ENCODE peak calls at places on chromosomes 11 and 22, in five cellular contexts. K is K562, L is GM12878, W is upper lobe of left lung, G is HepG2. O is an unnamed sample.

GRCh38 chr11:95450547-95451123 is 219.6 kb upstream of the SESN3 start:
- ATAC-seq in K (peak), G (no peak), L (no peak), W (no peak), O (peak)

GRCh38 chr11:43735931-43736330 is 55.4 kb downstream of the HSD17B12 start:
- ATAC-seq in G (no peak), K (no peak), L (no peak), W (no peak), O (no peak)

GRCh38 chr11:71342116-71342515 is 89.7 kb upstream of the SHANK2 start:
- ATAC-seq in W (peak), L (no peak), G (no peak), K (no peak), O (no peak)

GRCh38 chr11:67392182-67392715 is 463 bp downstream of the RAD9A start:
- ATAC-seq in G (peak), L (peak), W (no peak), K (peak), O (no peak)

GRCh38 chr11:25941353-25941752 is 390.6 kb upstream of the ANO3 start:
- ATAC-seq in K (no peak), L (no peak), G (no peak), W (no peak), O (no peak)

GRCh38 chr11:28835317-28835716 is 727.1 kb downstream of the METTL15 start:
- ATAC-seq in L (no peak), K (no peak), G (no peak), W (no peak), O (no peak)

GRCh38 chr11:83132191-83132590 is 24.7 kb upstream of the PCF11 start:
- ATAC-seq in G (no peak), K (peak), W (no peak), L (no peak), O (no peak)

GRCh38 chr11:128957204-128957482 is 14.5 kb upstream of the TP53AIP1 start:
- ATAC-seq in W (no peak), G (peak), L (no peak), K (no peak), O (no peak)

GRCh38 chr11:114172871-114173444 is 113.4 kb downstream of the ZBTB16 start:
- ATAC-seq in G (no peak), K (no peak), W (no peak), L (no peak), O (no peak)

GRCh38 chr11:112129656-112130055 is 34.2 kb downstream of the IL18 start:
- ATAC-seq in G (no peak), K (no peak), W (no peak), L (no peak), O (peak)

GRCh38 chr22:39240841-39241631 is 3.7 kb downstream of the PDGFB start:
- ATAC-seq in L (no peak), K (peak), G (peak), W (no peak), O (peak)
- TF ChIP-seq POLR2AphosphoS5 in L (no peak), K (no peak), G (peak), W (peak), O (peak)

GRCh38 chr11:65493367-65494176 is 5.3 kb upstream of the MALAT1 start:
- ATAC-seq in L (peak), W (peak), G (no peak), K (peak), O (peak)

GRCh38 chr11:65492637-65493366 is 6.0 kb upstream of the MALAT1 start:
- ATAC-seq in G (no peak), K (peak), W (peak), L (peak), O (peak)

GRCh38 chr11:65492387-65492636 is 6.5 kb upstream of the MALAT1 start:
- ATAC-seq in G (no peak), W (no peak), L (no peak), K (no peak), O (no peak)

GRCh38 chr11:65491163-65491465 is 7.7 kb upstream of the MALAT1 start:
- ATAC-seq in G (no peak), W (no peak), K (no peak), L (no peak), O (no peak)

DNA sequence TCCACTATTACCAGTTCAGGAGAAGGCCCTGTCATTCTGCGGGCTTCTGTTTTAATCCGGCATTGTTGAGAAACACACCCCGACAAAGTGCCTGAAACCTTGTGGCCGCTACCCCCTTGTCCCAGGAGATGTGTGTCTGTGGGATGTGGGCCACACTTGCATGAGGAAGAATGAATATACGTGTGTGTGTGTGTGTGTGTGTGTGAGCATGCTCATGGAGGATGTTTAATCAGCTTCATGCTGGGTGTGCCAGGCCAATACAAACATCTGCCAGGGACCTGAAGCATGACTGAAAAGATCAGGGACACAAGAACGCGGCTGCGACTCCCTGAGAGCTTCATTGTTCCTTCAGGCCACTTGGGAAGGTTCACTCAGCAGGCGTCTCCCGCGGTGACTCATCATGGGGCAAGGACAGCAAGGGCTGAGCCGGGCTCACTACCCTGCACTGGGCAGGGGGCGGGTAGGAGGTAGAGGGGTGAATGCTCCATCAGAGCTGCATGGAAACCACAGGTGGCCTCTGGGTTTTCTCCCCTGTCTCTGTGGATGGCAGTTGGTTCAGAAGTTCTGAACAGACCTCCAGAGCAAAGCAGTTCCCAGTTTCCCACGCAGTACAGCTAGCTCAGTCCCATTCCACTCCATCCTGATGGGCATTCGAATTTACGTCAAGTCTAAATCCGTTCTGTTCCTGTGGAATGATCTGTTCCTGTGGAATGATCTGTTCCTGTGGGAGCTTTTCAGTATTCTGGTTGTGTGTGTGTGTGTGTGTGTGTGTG is 7.0 kb upstream of the MALAT1 start:
- ATAC-seq in L (peak), K (peak), G (peak), W (peak), O (peak)
- TF ChIP-seq EP300 in L (peak), K (no peak), G (no peak), W (no peak), O (peak)

GRCh38 chr11:93572621-93573020 is 29.4 kb upstream of the SMCO4 start:
- ATAC-seq in K (no peak), L (no peak), W (no peak), G (no peak), O (no peak)
- TF ChIP-seq POLR2AphosphoS5 in K (no peak), L (no peak), W (no peak), G (no peak), O (no peak)

GRCh38 chr11:20035701-20036601 is 124.3 kb downstream of the DBX1 start:
- ATAC-seq in W (no peak), G (peak), L (no peak), K (peak), O (peak)
- TF ChIP-seq EP300 in W (no peak), G (peak), L (no peak), K (peak), O (no peak)

DNA sequence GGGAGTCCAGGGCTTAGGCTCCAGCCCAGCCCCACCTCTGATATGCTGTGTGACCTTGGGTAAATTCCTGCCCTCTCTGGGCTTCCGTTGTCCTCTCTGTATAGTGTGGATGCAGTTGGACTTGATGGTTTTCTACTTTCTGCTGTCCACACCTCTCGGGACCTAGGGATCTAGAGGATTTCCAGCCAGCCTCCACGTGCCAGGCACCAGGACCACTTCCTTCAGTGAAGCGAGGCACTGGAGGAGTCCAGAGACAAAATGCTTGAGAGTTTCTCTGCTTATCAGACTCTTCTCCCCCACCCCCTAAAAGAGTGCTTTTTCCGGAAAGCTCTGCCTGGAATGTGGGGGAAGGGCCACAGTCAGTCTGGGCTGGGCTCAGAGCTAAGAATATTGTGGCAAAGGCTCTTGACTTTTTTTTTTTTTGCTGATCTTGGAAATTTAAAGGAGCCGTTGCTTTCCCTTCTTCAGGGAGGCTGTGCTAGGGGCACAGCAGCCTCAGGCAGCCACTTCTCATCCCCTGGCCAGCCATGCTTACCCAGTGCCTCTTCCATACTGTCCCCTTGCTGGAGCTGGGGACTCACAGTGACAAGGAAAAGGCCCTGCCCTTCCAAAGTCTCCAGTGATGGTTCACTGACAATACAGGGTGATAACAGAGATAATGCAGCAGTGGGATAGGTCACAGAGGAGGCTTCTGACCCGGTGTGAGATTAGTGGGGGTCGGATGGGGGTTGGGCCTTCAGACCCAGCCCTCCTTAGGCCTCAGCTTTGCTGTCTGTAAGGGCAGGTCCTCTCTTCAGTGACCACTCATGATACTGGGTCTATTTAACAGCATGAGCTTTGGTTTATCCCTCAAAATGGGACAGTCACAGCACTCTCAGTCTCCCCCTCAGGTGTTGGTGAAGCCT is 2.9 kb upstream of the SERPINH1 start:
- ATAC-seq in K (peak), L (no peak), W (peak), G (no peak), O (no peak)
- TF ChIP-seq POLR2AphosphoS5 in K (no peak), L (no peak), W (peak), G (no peak), O (peak)

GRCh38 chr11:69014084-69014935 is 1.3 kb upstream of the MRGPRF start:
- ATAC-seq in K (no peak), L (no peak), W (peak), G (peak), O (peak)
- TF ChIP-seq EP300 in K (no peak), L (no peak), W (no peak), G (no peak), O (peak)

DNA sequence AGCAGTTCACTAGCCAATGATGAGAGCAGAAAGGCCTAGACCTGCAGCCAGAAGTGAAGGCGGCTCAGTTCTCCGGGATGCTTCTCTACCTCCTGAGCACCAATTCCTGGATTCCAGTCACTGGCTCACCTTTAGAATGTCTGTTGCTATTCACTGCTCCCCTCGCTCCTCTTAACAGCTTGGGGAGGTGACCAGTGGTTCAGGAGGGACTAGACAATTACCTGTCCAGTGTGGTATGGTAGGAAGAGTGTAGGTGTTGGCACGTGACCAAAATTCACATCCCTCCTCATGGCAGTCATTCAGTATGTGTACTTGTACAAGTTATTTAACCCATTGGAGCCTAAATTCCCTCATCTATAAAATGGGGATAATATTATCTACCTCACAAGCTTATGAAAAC is 4.0 kb downstream of the THRSP start:
- ATAC-seq in G (no peak), K (peak), W (no peak), L (no peak), O (no peak)
- TF ChIP-seq POLR2AphosphoS5 in G (peak), K (no peak), W (no peak), L (no peak), O (no peak)

DNA sequence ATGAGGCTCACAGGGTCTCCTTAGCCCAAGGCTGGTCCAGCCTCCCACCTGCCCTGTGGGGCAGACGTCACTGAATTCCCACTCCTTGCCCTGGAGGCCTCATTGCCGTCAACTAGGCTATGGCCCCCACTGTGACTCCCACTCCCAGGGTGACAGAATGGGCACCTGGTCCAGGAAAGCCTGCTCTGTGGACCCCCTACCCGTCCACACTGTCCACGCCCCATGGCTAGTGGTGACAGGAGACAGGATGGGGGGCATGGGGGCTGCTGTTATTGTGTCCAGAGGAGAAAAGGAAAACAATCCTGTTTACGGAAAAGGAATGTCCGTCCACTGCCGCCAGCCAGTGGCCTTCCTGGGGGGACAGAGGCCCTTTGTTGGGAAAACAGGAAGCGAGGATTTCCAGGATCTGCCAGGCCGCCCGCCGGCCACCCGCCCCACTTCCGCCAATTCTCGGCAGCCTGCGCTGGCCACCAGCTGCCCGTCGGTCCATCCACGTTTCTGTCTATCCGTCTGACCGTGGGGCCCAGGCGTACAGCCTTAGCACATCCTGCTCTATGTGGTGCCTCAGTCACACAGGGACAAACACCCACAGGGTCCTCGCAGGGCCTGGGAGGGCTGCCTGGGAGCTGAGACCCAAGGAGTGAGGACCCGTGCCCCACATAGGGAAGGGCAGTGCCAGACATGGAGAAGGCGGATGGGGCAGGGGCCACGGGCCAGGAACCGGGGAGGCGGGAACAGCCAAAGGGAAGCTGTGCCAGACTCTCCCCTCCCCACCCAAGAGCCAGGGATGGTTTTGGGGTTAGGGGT is 19.5 kb downstream of the CRELD2 start:
- ATAC-seq in G (peak), W (no peak), L (no peak), K (no peak), O (no peak)
- TF ChIP-seq EP300 in G (peak), W (peak), L (no peak), K (no peak), O (no peak)

GRCh38 chr22:23180301-23180892 is at the start of gene BCR:
- ATAC-seq in G (peak), L (peak), W (peak), K (peak), O (peak)
- TF ChIP-seq POLR2AphosphoS5 in G (no peak), L (no peak), W (peak), K (no peak), O (peak)

GRCh38 chr11:121741954-121742361 is 289.2 kb upstream of the SORL1-AS1 start:
- ATAC-seq in W (peak), K (no peak), L (no peak), G (no peak), O (peak)
- TF ChIP-seq EP300 in W (no peak), K (no peak), L (no peak), G (no peak), O (peak)

O was measured in gastroesophageal sphincter.